ENCODE peak calls at places on chromosomes 4 and X, in ten cellular contexts. Q, X, N, S, V, K, T, A, H and G are unnamed samples.

GRCh38 chrX:103607385-103608304 is at the start of gene TCEAL3:
- DNase-seq in H (peak), A (no peak), S (peak), K (peak), N (peak), Q (peak), X (peak), T (no peak), V (peak), G (peak)

GRCh38 chr4:90540536-90540935 is 413.3 kb downstream of the CCSER1 start:
- DNase-seq in K (no peak), A (no peak), T (no peak), Q (no peak), X (no peak), H (no peak), N (no peak), S (no peak), V (no peak), G (no peak)

GRCh38 chr4:185811509-185812364 is at the start of gene SORBS2:
- DNase-seq in H (peak), S (peak), Q (no peak), N (no peak), K (peak), V (peak), A (no peak), T (no peak), X (no peak), G (no peak)

GRCh38 chr4:13544556-13545393 is 467 bp upstream of the NKX3-2 start:
- DNase-seq in H (peak), A (peak), Q (peak), V (peak), X (peak), T (peak), N (no peak), K (peak), S (peak), G (peak)

GRCh38 chrX:123626962-123627361 is 105.9 kb downstream of the THOC2 start:
- DNase-seq in A (no peak), Q (no peak), S (no peak), N (no peak), K (no peak), T (no peak), X (no peak), V (no peak), H (no peak), G (no peak)

GRCh38 chrX:24294619-24295018 is 19.2 kb downstream of the SUPT20HL2 start:
- DNase-seq in X (peak), H (peak), T (peak), Q (no peak), N (no peak), S (no peak), K (peak), A (peak), V (no peak), G (peak)

GRCh38 chrX:17697191-17697590 is 40.1 kb upstream of the SCML1 start:
- DNase-seq in S (no peak), V (no peak), H (no peak), A (no peak), Q (no peak), N (no peak), T (no peak), K (no peak), X (no peak), G (no peak)

GRCh38 chr4:158003212-158003611 is 169.6 kb downstream of the GASK1B start:
- DNase-seq in X (no peak), S (no peak), K (no peak), V (no peak), Q (no peak), N (no peak), T (no peak), H (no peak), A (no peak), G (no peak)

GRCh38 chrX:73817381-73818199 is 254.6 kb downstream of the CHIC1 start:
- DNase-seq in X (no peak), S (no peak), K (no peak), T (no peak), Q (no peak), V (no peak), H (no peak), A (no peak), N (no peak), G (no peak)

GRCh38 chr4:59102311-59102710 is 1992.1 kb upstream of the IGFBP7 start:
- DNase-seq in V (no peak), A (no peak), K (no peak), S (no peak), X (no peak), H (no peak), T (no peak), Q (no peak), N (no peak), G (no peak)

GRCh38 chr4:148203056-148203898 is 238.9 kb downstream of the NR3C2 start:
- DNase-seq in K (no peak), A (no peak), T (no peak), H (no peak), Q (no peak), N (no peak), X (no peak), V (peak), S (peak), G (no peak)

GRCh38 chrX:95056901-95057300 is 1382.9 kb downstream of the FAM133A start:
- DNase-seq in X (no peak), T (peak), K (no peak), S (no peak), N (no peak), H (no peak), A (no peak), V (no peak), Q (no peak), G (no peak)

GRCh38 chr4:57116245-57116644 is 6.1 kb upstream of the IGFBP7 start:
- DNase-seq in Q (no peak), V (no peak), S (no peak), X (no peak), K (peak), H (no peak), N (no peak), A (no peak), T (no peak), G (no peak)

GRCh38 chr4:8392591-8393190 is 47.8 kb downstream of the ACOX3 start:
- DNase-seq in Q (no peak), V (no peak), T (no peak), S (no peak), X (no peak), H (no peak), A (no peak), K (no peak), N (no peak), G (no peak)

GRCh38 chrX:153924149-153924861 is 1.8 kb downstream of the ARHGAP4 start:
- DNase-seq in H (peak), Q (peak), T (peak), N (no peak), K (no peak), V (peak), S (peak), X (no peak), A (no peak), G (peak)

GRCh38 chr4:150136036-150136435 is 57.8 kb downstream of the DCLK2 start:
- DNase-seq in N (no peak), V (no peak), H (no peak), A (no peak), X (no peak), S (no peak), T (no peak), Q (no peak), K (no peak), G (no peak)

GRCh38 chrX:34631826-34632225 is 25.3 kb downstream of the TMEM47 start:
- DNase-seq in A (no peak), V (no peak), Q (no peak), S (no peak), T (no peak), N (no peak), H (no peak), X (no peak), K (no peak), G (no peak)

GRCh38 chrX:34632404-34632803 is 24.7 kb downstream of the TMEM47 start:
- DNase-seq in X (no peak), V (no peak), A (no peak), T (no peak), K (no peak), Q (no peak), N (no peak), H (no peak), S (no peak), G (no peak)

GRCh38 chrX:34624416-34624815 is 32.7 kb downstream of the TMEM47 start:
- DNase-seq in S (no peak), X (no peak), V (no peak), K (no peak), A (no peak), H (no peak), Q (no peak), N (no peak), T (no peak), G (no peak)

GRCh38 chrX:34629572-34629971 is 27.5 kb downstream of the TMEM47 start:
- DNase-seq in Q (no peak), X (peak), H (no peak), S (no peak), N (no peak), K (no peak), V (no peak), A (no peak), T (no peak), G (no peak)
- TF ChIP-seq EP300 in Q (no peak), X (no peak), H (no peak), S (no peak), N (no peak), K (no peak), V (no peak), A (no peak), T (no peak), G (no peak)

GRCh38 chrX:54064564-54064963 is 20.3 kb upstream of the PHF8 start:
- DNase-seq in T (no peak), Q (no peak), K (no peak), S (no peak), H (no peak), V (no peak), N (no peak), A (no peak), X (no peak), G (no peak)
- TF ChIP-seq EP300 in T (no peak), Q (no peak), K (no peak), S (no peak), H (no peak), V (no peak), N (no peak), A (no peak), X (no peak), G (no peak)

GRCh38 chr4:22434895-22435294 is 81.0 kb downstream of the ADGRA3 start:
- DNase-seq in X (no peak), A (no peak), H (peak), N (no peak), V (peak), Q (no peak), S (no peak), T (peak), K (peak), G (no peak)
- TF ChIP-seq EP300 in X (no peak), A (no peak), H (no peak), N (no peak), V (no peak), Q (no peak), S (no peak), T (no peak), K (no peak), G (no peak)

GRCh38 chr4:140296335-140296753 is 77.1 kb upstream of the SCOC start:
- DNase-seq in T (no peak), A (no peak), Q (peak), V (peak), X (peak), H (peak), K (peak), S (no peak), N (peak), G (peak)
- TF ChIP-seq EP300 in T (no peak), A (no peak), Q (no peak), V (no peak), X (no peak), H (no peak), K (no peak), S (no peak), N (no peak), G (no peak)